ENCODE peak calls at places on chromosome 1, in eight cellular contexts. E is body of pancreas, P is foreskin fibroblast, Z is AG09319, C is adrenal gland, Q is HCT116, W is left ventricle myocardium inferior, H is cardiac muscle cell. G is an unnamed sample.

GRCh38 chr1:155127672-155128468 is at the start of gene EFNA1:
- DNase-seq in E (peak), P (peak), Z (no peak), C (peak), Q (no peak), W (peak), H (peak), G (peak)

GRCh38 chr1:230858918-230859819 is 9.2 kb downstream of the C1orf198 start:
- DNase-seq in E (no peak), P (peak), Z (no peak), C (no peak), Q (no peak), W (no peak), H (peak), G (peak)

GRCh38 chr1:67460648-67461500 is 30.7 kb upstream of the SERBP1 start:
- DNase-seq in E (no peak), P (peak), Z (peak), C (no peak), Q (no peak), W (peak), H (no peak), G (no peak)

GRCh38 chr1:68211781-68212180 is 20.5 kb downstream of the WLS start:
- DNase-seq in E (no peak), P (no peak), Z (no peak), C (no peak), Q (no peak), W (no peak), H (no peak), G (no peak)

GRCh38 chr1:234018816-234019215 is 114.3 kb downstream of the SLC35F3 start:
- DNase-seq in E (no peak), P (no peak), Z (no peak), C (no peak), Q (no peak), W (no peak), H (no peak), G (no peak)

GRCh38 chr1:66624412-66625060 is 90.6 kb downstream of the SGIP1 start:
- DNase-seq in E (no peak), P (peak), Z (peak), C (no peak), Q (no peak), W (no peak), H (peak), G (no peak)

GRCh38 chr1:46183119-46183842 is 7.0 kb upstream of the P3R3URF start:
- DNase-seq in E (peak), P (peak), Z (peak), C (peak), Q (peak), W (peak), H (peak), G (peak)

GRCh38 chr1:164310166-164310565 is 248.8 kb upstream of the PBX1 start:
- DNase-seq in E (no peak), P (peak), Z (peak), C (no peak), Q (no peak), W (no peak), H (peak), G (no peak)

GRCh38 chr1:151196292-151196800 is 2.0 kb upstream of the PIP5K1A start:
- DNase-seq in E (peak), P (peak), Z (peak), C (peak), Q (peak), W (peak), H (peak), G (peak)

GRCh38 chr1:2257245-2257627 is 29.1 kb downstream of the SKI start:
- DNase-seq in E (no peak), P (no peak), Z (no peak), C (no peak), Q (no peak), W (peak), H (peak), G (no peak)

GRCh38 chr1:116405241-116406135 is 32.4 kb downstream of the ATP1A1 start:
- DNase-seq in E (no peak), P (peak), Z (no peak), C (no peak), Q (no peak), W (no peak), H (no peak), G (no peak)

GRCh38 chr1:41919764-41920397 is 1.2 kb upstream of the HIVEP3 start:
- DNase-seq in E (peak), P (no peak), Z (no peak), C (peak), Q (no peak), W (peak), H (peak), G (peak)

GRCh38 chr1:28122183-28122582 is 33.8 kb upstream of the EYA3 start:
- DNase-seq in E (no peak), P (peak), Z (no peak), C (no peak), Q (no peak), W (no peak), H (peak), G (no peak)

GRCh38 chr1:239997515-239998311 is 94.0 kb upstream of the FMN2 start:
- DNase-seq in E (peak), P (peak), Z (no peak), C (no peak), Q (no peak), W (no peak), H (no peak), G (peak)
- TF ChIP-seq CTCF in E (no peak), P (peak), Z (no peak), C (no peak), Q (no peak), W (no peak), H (peak), G (peak)

GRCh38 chr1:110390096-110390495 is 730 bp downstream of the SLC16A4 start:
- DNase-seq in E (no peak), P (peak), Z (peak), C (peak), Q (no peak), W (peak), H (peak), G (no peak)
- TF ChIP-seq CTCF in E (no peak), P (peak), Z (no peak), C (no peak), Q (no peak), W (no peak), H (peak), G (no peak)

GRCh38 chr1:35454616-35455015 is 102.6 kb downstream of the KIAA0319L start:
- DNase-seq in E (no peak), P (peak), Z (peak), C (peak), Q (no peak), W (no peak), H (peak), G (no peak)
- TF ChIP-seq CTCF in E (peak), P (peak), Z (peak), C (peak), Q (peak), W (no peak), H (peak), G (no peak)

DNA sequence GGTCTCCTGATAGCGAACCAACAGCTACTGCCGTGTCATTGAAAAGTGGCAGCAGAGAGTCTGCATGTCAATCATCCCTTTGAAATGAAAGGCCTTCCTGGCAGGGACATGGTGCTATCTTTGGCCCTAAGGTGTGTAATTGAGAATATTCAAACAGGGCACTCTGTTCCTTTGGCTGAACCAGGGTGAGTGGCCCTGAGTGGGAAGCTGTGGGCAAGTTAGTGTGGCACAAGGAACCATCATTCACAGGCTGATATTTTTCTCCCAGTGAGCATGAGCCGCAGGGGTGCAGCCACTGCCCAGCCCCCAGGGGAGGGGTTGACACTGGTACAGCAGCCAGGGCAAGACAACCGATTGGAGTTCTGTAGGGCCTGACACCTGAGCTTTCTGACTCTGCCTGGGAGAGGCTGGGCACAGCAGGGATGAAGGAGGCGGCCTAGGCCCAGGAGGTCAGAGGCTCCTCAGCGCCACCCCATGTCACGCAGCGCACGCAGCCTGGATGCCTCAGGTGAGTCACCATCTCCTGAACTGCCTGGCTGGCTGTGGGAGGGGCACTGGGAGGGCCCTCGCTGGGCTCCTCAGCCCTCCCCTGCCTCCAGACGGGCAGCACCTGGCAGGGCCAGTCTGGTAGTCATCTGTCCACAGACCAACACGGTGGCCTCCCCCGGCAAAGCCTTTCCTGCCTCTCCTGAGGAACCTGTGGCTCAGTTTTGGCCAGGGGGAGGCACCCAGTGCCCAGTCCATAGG is 13.2 kb downstream of the QSOX1 start:
- DNase-seq in E (peak), P (peak), Z (no peak), C (peak), Q (peak), W (no peak), H (no peak), G (peak)
- TF ChIP-seq CTCF in E (peak), P (no peak), Z (no peak), C (no peak), Q (peak), W (no peak), H (no peak), G (peak)

DNA sequence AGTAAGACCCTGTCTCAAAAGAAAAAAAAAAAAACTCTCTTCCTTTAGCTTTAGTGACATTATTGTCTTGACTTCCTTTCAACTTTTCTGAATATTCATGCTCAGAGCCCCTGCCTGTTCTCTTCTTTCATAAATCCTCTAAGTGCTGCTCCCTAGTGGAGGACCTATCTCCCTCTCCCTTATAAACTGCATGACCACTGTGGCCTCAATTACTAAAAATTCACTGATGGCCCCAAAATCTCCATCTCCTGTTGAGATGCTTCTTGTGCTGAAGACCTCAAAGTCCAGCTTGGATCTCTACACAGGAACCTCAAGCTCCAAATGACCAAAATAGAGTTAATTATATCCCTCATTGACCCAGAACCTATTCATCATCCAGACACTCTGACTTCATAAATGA is 7.8 kb downstream of the ITLN1 start:
- DNase-seq in E (no peak), P (no peak), Z (no peak), C (no peak), Q (no peak), W (no peak), H (no peak), G (no peak)
- TF ChIP-seq CTCF in E (no peak), P (no peak), Z (no peak), C (no peak), Q (peak), W (peak), H (peak), G (no peak)

GRCh38 chr1:4656533-4657140 is 2.2 kb downstream of the AJAP1 start:
- DNase-seq in E (no peak), P (no peak), Z (no peak), C (no peak), Q (no peak), W (no peak), H (no peak), G (no peak)
- TF ChIP-seq CTCF in E (no peak), P (no peak), Z (no peak), C (no peak), Q (no peak), W (peak), H (no peak), G (no peak)

DNA sequence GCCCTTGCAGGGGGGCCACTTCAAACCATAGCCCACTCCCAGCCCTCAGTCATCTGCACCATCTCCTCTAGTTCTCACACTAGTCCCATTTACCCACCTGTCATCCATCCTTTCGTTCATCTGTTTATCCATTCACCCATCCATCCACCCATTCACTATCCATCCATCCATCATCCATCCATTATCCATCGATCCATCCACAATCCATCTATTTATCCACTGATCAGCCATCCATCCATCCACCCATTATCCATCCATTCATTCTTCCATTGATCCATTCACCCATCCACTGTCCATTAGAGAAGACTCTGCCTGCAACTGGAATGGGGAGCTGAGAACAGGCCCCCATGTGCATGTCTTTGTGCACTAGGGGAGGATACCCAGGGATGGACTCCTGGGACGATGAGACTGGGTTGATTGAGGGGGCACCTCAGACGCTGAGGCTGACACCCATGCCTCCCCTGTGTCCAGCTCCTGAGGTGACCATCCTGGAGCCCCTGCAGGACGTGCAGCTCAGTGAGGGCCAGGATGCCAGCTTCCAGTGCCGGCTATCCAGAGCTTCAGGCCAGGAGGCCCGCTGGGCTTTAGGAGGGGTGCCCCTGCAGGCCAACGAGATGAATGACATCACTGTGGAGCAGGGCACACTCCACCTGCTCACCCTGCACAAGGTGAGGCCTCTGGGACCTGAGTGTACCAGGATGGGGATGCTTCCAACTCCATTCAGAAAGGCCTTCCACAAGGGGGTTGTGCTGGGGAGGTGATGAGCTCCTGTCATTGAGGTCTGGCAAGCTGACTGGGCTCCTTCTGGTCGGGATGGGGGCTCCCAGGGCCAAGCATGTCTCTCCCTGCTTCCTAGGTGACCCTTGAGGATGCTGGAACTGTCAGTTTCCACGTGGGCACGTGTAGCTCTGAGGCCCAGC is 97.7 kb downstream of the TRIM11 start:
- DNase-seq in E (peak), P (no peak), Z (no peak), C (no peak), Q (no peak), W (no peak), H (no peak), G (no peak)
- TF ChIP-seq CTCF in E (no peak), P (no peak), Z (no peak), C (no peak), Q (peak), W (no peak), H (no peak), G (peak)

GRCh38 chr1:205245096-205245495 is 17.4 kb downstream of the TMCC2 start:
- DNase-seq in E (no peak), P (no peak), Z (no peak), C (no peak), Q (no peak), W (no peak), H (no peak), G (no peak)

GRCh38 chr1:205248793-205249601 is 21.3 kb downstream of the TMCC2 start:
- DNase-seq in E (peak), P (peak), Z (peak), C (peak), Q (no peak), W (peak), H (peak), G (no peak)

GRCh38 chr1:205247130-205247921 is 19.6 kb downstream of the TMCC2 start:
- DNase-seq in E (no peak), P (no peak), Z (no peak), C (no peak), Q (no peak), W (no peak), H (peak), G (no peak)

GRCh38 chr1:205244383-205244782 is 16.6 kb downstream of the TMCC2 start:
- DNase-seq in E (no peak), P (no peak), Z (no peak), C (no peak), Q (no peak), W (no peak), H (no peak), G (no peak)

GRCh38 chr1:205246426-205247119 is 18.8 kb downstream of the TMCC2 start:
- DNase-seq in E (no peak), P (no peak), Z (no peak), C (no peak), Q (no peak), W (no peak), H (no peak), G (no peak)
- TF ChIP-seq CTCF in E (no peak), P (no peak), Z (no peak), C (no peak), Q (no peak), W (no peak), H (no peak), G (no peak)

DNA sequence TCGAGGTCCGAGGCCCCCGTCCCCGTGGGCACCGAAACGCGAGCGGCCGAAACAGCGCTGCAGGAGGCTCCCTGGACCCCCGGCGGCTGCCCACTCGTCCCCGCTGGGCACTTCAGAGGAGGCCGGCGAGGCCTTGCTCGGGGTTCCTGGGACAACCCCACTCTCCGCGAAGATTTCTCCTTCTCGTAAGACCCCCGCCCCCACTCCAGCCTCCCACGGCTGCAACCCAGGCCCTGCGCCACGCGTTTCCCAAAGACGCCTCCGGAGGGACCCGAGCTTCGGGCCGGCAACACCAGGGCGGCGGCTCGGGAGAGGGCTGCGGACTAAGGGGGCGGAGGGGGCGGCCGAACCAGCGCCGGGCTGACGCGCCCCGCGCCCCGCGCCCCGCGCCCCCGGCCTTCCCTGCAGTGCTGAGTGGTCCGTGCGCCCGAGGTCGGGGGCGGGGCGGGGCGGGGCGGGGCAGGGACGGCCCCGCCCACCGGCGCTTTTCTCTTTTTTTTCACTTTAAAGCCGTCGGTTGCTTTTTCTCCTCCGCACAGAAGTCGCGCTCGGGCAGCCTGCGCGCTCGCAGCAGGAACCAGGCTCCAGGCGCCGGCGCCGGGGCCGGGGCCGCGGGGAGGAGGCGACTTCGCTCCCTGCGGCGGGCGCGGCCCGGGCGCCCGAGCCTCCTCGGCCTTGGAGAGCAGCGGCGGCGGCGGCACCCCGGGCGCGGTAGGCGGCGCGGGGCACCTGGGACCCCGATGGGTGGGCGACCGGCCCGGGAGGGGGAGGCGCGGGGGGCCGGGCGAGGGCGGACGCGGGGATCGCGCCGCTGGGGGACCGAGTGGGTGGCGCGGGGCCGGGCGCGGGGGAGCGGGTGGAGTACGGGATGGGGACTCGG is at the start of gene SPSB1:
- DNase-seq in E (peak), P (peak), Z (peak), C (peak), Q (no peak), W (peak), H (peak), G (peak)
- TF ChIP-seq CTCF in E (no peak), P (no peak), Z (no peak), C (no peak), Q (no peak), W (peak), H (no peak), G (no peak)

G was measured in Calu3.